ENCODE peak calls at places on chromosomes 7 and 10, in eight cellular contexts. One of them, this sample, is unnamed.

GRCh38 chr10:1368772-1369171 is 312.6 kb downstream of the WDR37 start:
- DNase-seq in H9: peak
- DNase-seq in GOT3: no peak
- DNase-seq in ACHN: peak
- DNase-seq in foreskin fibroblast: no peak
- DNase-seq in HT-29: peak
- DNase-seq in activated CD4-positive, CD25-positive, alpha-beta regulatory T cell: peak
- DNase-seq in GM04503: no peak
- DNase-seq in this sample: no peak

GRCh38 chr10:6445671-6446278 is 134.3 kb downstream of the PRKCQ start:
- DNase-seq in GM04503: no peak
- DNase-seq in activated CD4-positive, CD25-positive, alpha-beta regulatory T cell: peak
- DNase-seq in ACHN: peak
- DNase-seq in GOT3: no peak
- DNase-seq in H9: peak
- DNase-seq in foreskin fibroblast: peak
- DNase-seq in HT-29: peak
- DNase-seq in this sample: peak

GRCh38 chr10:62244785-62245595 is 23.7 kb downstream of the RTKN2 start:
- DNase-seq in GOT3: no peak
- DNase-seq in foreskin fibroblast: peak
- DNase-seq in HT-29: peak
- DNase-seq in H9: no peak
- DNase-seq in activated CD4-positive, CD25-positive, alpha-beta regulatory T cell: no peak
- DNase-seq in ACHN: peak
- DNase-seq in GM04503: no peak
- DNase-seq in this sample: peak

GRCh38 chr10:34994565-34995142 is 95.5 kb downstream of the CUL2 start:
- DNase-seq in H9: peak
- DNase-seq in HT-29: peak
- DNase-seq in foreskin fibroblast: no peak
- DNase-seq in activated CD4-positive, CD25-positive, alpha-beta regulatory T cell: no peak
- DNase-seq in ACHN: peak
- DNase-seq in GOT3: no peak
- DNase-seq in GM04503: no peak
- DNase-seq in this sample: no peak

GRCh38 chr10:76311752-76312699 is 880.6 kb downstream of the LRMDA start:
- DNase-seq in activated CD4-positive, CD25-positive, alpha-beta regulatory T cell: no peak
- DNase-seq in GM04503: no peak
- DNase-seq in HT-29: peak
- DNase-seq in H9: peak
- DNase-seq in ACHN: peak
- DNase-seq in foreskin fibroblast: no peak
- DNase-seq in GOT3: no peak
- DNase-seq in this sample: no peak

GRCh38 chr7:70764004-70764691 is 367.8 kb upstream of the GALNT17 start:
- DNase-seq in foreskin fibroblast: no peak
- DNase-seq in HT-29: no peak
- DNase-seq in GM04503: no peak
- DNase-seq in H9: no peak
- DNase-seq in ACHN: no peak
- DNase-seq in activated CD4-positive, CD25-positive, alpha-beta regulatory T cell: no peak
- DNase-seq in GOT3: no peak
- DNase-seq in this sample: no peak

GRCh38 chr10:16193241-16193640 is 243.6 kb upstream of the PTER start:
- DNase-seq in GM04503: no peak
- DNase-seq in foreskin fibroblast: no peak
- DNase-seq in GOT3: no peak
- DNase-seq in ACHN: no peak
- DNase-seq in activated CD4-positive, CD25-positive, alpha-beta regulatory T cell: no peak
- DNase-seq in H9: no peak
- DNase-seq in HT-29: no peak
- DNase-seq in this sample: no peak

GRCh38 chr10:71840177-71840711 is 10.8 kb downstream of the PSAP start:
- DNase-seq in ACHN: peak
- DNase-seq in GM04503: peak
- DNase-seq in foreskin fibroblast: peak
- DNase-seq in H9: peak
- DNase-seq in HT-29: peak
- DNase-seq in activated CD4-positive, CD25-positive, alpha-beta regulatory T cell: no peak
- DNase-seq in GOT3: peak
- DNase-seq in this sample: peak

GRCh38 chr7:148265896-148266295 is 324.7 kb upstream of the C7orf33 start:
- DNase-seq in GOT3: no peak
- DNase-seq in HT-29: no peak
- DNase-seq in GM04503: no peak
- DNase-seq in activated CD4-positive, CD25-positive, alpha-beta regulatory T cell: no peak
- DNase-seq in H9: no peak
- DNase-seq in foreskin fibroblast: no peak
- DNase-seq in ACHN: no peak
- DNase-seq in this sample: no peak

GRCh38 chr10:79445217-79445707 is at the start of gene ZCCHC24:
- DNase-seq in GM04503: no peak
- DNase-seq in activated CD4-positive, CD25-positive, alpha-beta regulatory T cell: no peak
- DNase-seq in H9: peak
- DNase-seq in ACHN: no peak
- DNase-seq in foreskin fibroblast: no peak
- DNase-seq in GOT3: no peak
- DNase-seq in HT-29: peak
- DNase-seq in this sample: no peak

GRCh38 chr7:936131-937054 is 18.1 kb downstream of the ADAP1 start:
- DNase-seq in ACHN: peak
- DNase-seq in HT-29: no peak
- DNase-seq in activated CD4-positive, CD25-positive, alpha-beta regulatory T cell: no peak
- DNase-seq in GM04503: no peak
- DNase-seq in H9: no peak
- DNase-seq in foreskin fibroblast: no peak
- DNase-seq in GOT3: no peak
- DNase-seq in this sample: no peak

GRCh38 chr7:28939844-28940243 is 18.3 kb downstream of the TRIL start:
- DNase-seq in ACHN: no peak
- DNase-seq in GM04503: no peak
- DNase-seq in H9: no peak
- DNase-seq in foreskin fibroblast: no peak
- DNase-seq in GOT3: no peak
- DNase-seq in activated CD4-positive, CD25-positive, alpha-beta regulatory T cell: no peak
- DNase-seq in HT-29: no peak
- DNase-seq in this sample: no peak

GRCh38 chr7:783556-784490 is 48.5 kb upstream of the SUN1 start:
- DNase-seq in H9: no peak
- DNase-seq in GM04503: no peak
- DNase-seq in foreskin fibroblast: no peak
- DNase-seq in activated CD4-positive, CD25-positive, alpha-beta regulatory T cell: no peak
- DNase-seq in ACHN: no peak
- DNase-seq in GOT3: no peak
- DNase-seq in HT-29: no peak
- DNase-seq in this sample: no peak